ENCODE peak calls at places on chromosomes 16 and 17, in nine cellular contexts. A is anterior cingulate cortex; X is NCI-H2171; N is EH; S is testis; L is smooth muscle cell of the brain vasculature; I is globus pallidus; T is NCI-H2029; G is stimulated activated CD4-positive, alpha-beta T cell treated with anti-CD3 and anti-CD28 coated beads, Interleukin-1b, Interleukin-23, amount 100 ng/mL, for 1 hour. V is an unnamed sample.

GRCh38 chr17:45437461-45438283 is 5.0 kb upstream of the ARHGAP27 start:
- DNase-seq in A (no peak), X (no peak), N (no peak), S (no peak), L (no peak), I (no peak), T (no peak), G (no peak), V (no peak)

GRCh38 chr17:63707151-63707550 is 7.2 kb upstream of the LIMD2 start:
- DNase-seq in A (no peak), X (no peak), N (no peak), S (no peak), L (no peak), I (no peak), T (no peak), G (no peak), V (no peak)

GRCh38 chr17:61058066-61058465 is 341.6 kb upstream of the TBX2 start:
- DNase-seq in A (no peak), X (peak), N (no peak), S (no peak), L (no peak), I (no peak), T (no peak), G (no peak), V (no peak)

GRCh38 chr17:60640503-60640902 is 37.1 kb upstream of the BCAS3 start:
- DNase-seq in A (no peak), X (no peak), N (peak), S (no peak), L (no peak), I (no peak), T (no peak), G (no peak), V (no peak)

GRCh38 chr16:4508806-4509205 is 29.8 kb downstream of the CDIP1 start:
- DNase-seq in A (no peak), X (no peak), N (no peak), S (no peak), L (no peak), I (no peak), T (no peak), G (no peak), V (no peak)

GRCh38 chr16:30887927-30888326 is 6.0 kb downstream of the BCL7C start:
- DNase-seq in A (no peak), X (no peak), N (no peak), S (no peak), L (no peak), I (no peak), T (no peak), G (no peak), V (no peak)

GRCh38 chr16:72928089-72928981 is 119.6 kb downstream of the ZFHX3 start:
- DNase-seq in A (no peak), X (no peak), N (no peak), S (no peak), L (no peak), I (no peak), T (no peak), G (no peak), V (no peak)

GRCh38 chr16:12315330-12316138 is 339.0 kb downstream of the SNX29 start:
- DNase-seq in A (no peak), X (no peak), N (no peak), S (no peak), L (no peak), I (no peak), T (peak), G (no peak), V (no peak)

GRCh38 chr17:58336456-58337094 is 8.0 kb upstream of the TSPOAP1 start:
- DNase-seq in A (no peak), X (no peak), N (peak), S (no peak), L (no peak), I (no peak), T (no peak), G (no peak), V (peak)

V was measured in adrenal gland.